ENCODE peak calls at places on chromosome 15, in seven cellular contexts. T is breast epithelium, A is astrocyte of the spinal cord, P is fibroblast of villous mesenchyme, Q is Caco-2, K is right lobe of liver, Y is cardiac muscle cell. F is an unnamed sample.

GRCh38 chr15:39931615-39932014 is 2.3 kb upstream of the EIF2AK4 start:
- DNase-seq in Y (peak), P (no peak), K (no peak), Q (no peak), A (no peak), T (no peak), F (no peak)

GRCh38 chr15:58473720-58474119 is 41.9 kb downstream of the LIPC start:
- DNase-seq in Q (no peak), K (no peak), A (peak), P (peak), T (no peak), Y (peak), F (peak)

GRCh38 chr15:35738370-35738769 is 192.4 kb upstream of the DPH6 start:
- DNase-seq in K (no peak), A (peak), Y (peak), Q (no peak), T (no peak), P (peak), F (peak)

GRCh38 chr15:79635149-79635771 is 203.1 kb downstream of the MINAR1 start:
- DNase-seq in K (peak), Q (peak), A (no peak), P (no peak), Y (no peak), T (no peak), F (no peak)

GRCh38 chr15:78216276-78217229 is 17.8 kb downstream of the ACSBG1 start:
- DNase-seq in Q (no peak), T (peak), P (no peak), K (peak), Y (peak), A (no peak), F (peak)

GRCh38 chr15:85706779-85707518 is 87.8 kb downstream of the KLHL25 start:
- DNase-seq in K (no peak), Y (peak), T (no peak), Q (no peak), A (peak), P (peak), F (no peak)

GRCh38 chr15:92805080-92805708 is 94.9 kb upstream of the CHD2 start:
- DNase-seq in Y (no peak), P (no peak), Q (no peak), K (peak), A (no peak), T (no peak), F (no peak)

GRCh38 chr15:63587527-63587926 is 9.7 kb upstream of the FBXL22 start:
- DNase-seq in T (no peak), A (peak), Y (no peak), Q (no peak), P (peak), K (no peak), F (no peak)

GRCh38 chr15:45867281-45867680 is 232.5 kb downstream of the SQOR start:
- DNase-seq in P (no peak), A (no peak), K (no peak), Y (no peak), Q (no peak), T (no peak), F (no peak)

GRCh38 chr15:92438471-92438870 is 44.8 kb downstream of the ST8SIA2 start:
- DNase-seq in Q (no peak), Y (no peak), T (no peak), P (no peak), A (no peak), K (no peak), F (no peak)

GRCh38 chr15:84034831-84035753 is 200.5 kb upstream of the GOLGA6L4 start:
- DNase-seq in T (no peak), P (peak), Q (peak), Y (peak), K (no peak), A (peak), F (peak)

GRCh38 chr15:40762919-40763800 is 708 bp upstream of the GCHFR start:
- DNase-seq in T (peak), P (peak), Y (peak), A (peak), Q (peak), K (peak), F (peak)

GRCh38 chr15:100703032-100703578 is 100.7 kb downstream of the ASB7 start:
- DNase-seq in K (no peak), Q (no peak), P (peak), Y (peak), T (peak), A (peak), F (no peak)

GRCh38 chr15:79872358-79873017 is 24.3 kb downstream of the MTHFS start:
- DNase-seq in Y (peak), Q (no peak), A (peak), K (no peak), P (peak), T (no peak), F (peak)

GRCh38 chr15:100350434-100351226 is 8.9 kb upstream of the ADAMTS17 start:
- DNase-seq in Q (peak), T (no peak), A (peak), Y (peak), K (peak), P (peak), F (peak)

GRCh38 chr15:29383367-29383766 is 113.7 kb upstream of the NSMCE3 start:
- DNase-seq in K (no peak), A (no peak), Q (no peak), T (no peak), Y (no peak), P (no peak), F (no peak)

GRCh38 chr15:48375767-48376166 is 44.5 kb downstream of the DUT start:
- DNase-seq in K (no peak), Y (no peak), A (no peak), Q (no peak), T (no peak), P (no peak), F (no peak)

GRCh38 chr15:55970286-55970685 is 23.1 kb downstream of the NEDD4 start:
- DNase-seq in K (no peak), P (no peak), Q (no peak), T (no peak), Y (no peak), A (no peak), F (no peak)

GRCh38 chr15:87031545-87032230 is 952.0 kb downstream of the AGBL1 start:
- DNase-seq in Q (no peak), T (no peak), P (no peak), Y (peak), A (no peak), K (no peak), F (no peak)

GRCh38 chr15:37101634-37102314 is 1.4 kb upstream of the MEIS2 start:
- DNase-seq in Q (peak), K (peak), P (peak), Y (peak), T (no peak), A (peak), F (peak)

DNA sequence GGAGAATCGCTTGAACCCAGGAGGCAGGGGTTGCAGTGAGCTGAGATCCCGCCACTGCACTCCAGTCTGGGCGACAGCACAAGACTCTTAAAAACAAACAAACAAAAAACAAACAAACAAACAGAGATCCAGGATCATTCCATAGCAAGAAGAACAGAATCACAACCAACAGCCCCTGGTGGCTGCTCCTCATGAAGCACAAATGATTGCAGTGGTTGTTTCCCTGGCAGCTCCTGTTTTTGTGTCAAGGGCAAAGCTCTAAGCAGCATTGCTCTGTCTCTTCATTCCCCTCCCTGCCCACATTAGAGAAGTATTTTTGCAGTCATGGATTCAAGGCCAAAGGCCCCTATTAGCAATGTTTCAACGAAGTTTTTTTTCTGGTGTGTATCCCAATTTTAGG is 25.8 kb upstream of the BLM start:
- DNase-seq in P (no peak), Q (no peak), A (no peak), Y (no peak), K (no peak), T (no peak), F (no peak)
- TF ChIP-seq CTCF in P (no peak), Q (no peak), A (peak), Y (peak), K (no peak), T (no peak), F (no peak)

GRCh38 chr15:75758071-75758872 is 45.6 kb upstream of the CSPG4 start:
- DNase-seq in P (peak), Y (peak), Q (peak), T (peak), K (peak), A (peak), F (peak)
- TF ChIP-seq CTCF in P (peak), Y (peak), Q (no peak), T (no peak), K (peak), A (peak), F (peak)

GRCh38 chr15:43950551-43950950 is 123.7 kb downstream of the WDR76 start:
- DNase-seq in T (no peak), Y (no peak), K (no peak), P (no peak), Q (no peak), A (no peak), F (no peak)
- TF ChIP-seq CTCF in T (no peak), Y (no peak), K (no peak), P (no peak), Q (no peak), A (no peak), F (no peak)

DNA sequence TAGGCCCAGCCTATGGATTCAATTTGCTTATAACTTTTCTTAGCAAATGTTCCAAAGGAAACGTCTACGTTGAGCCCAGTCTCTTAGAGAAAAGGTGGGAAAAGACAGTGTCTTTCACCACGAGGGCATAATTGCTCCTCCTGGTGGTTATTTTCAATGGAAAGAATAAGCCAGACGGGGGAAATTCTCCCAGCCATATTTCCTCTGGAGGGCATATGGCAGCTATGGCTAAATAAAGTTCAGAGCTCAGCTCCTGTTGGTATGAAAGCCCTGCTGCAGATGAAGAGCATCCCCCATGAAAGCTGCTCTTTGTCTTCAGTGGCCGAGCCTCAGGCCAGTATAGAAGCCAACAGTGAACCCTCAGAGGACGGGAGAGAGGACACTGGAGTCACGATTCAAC is 297.9 kb downstream of the RYR3 start:
- DNase-seq in K (no peak), A (no peak), Y (no peak), Q (peak), P (no peak), T (no peak), F (no peak)
- TF ChIP-seq CTCF in K (peak), A (peak), Y (no peak), Q (peak), P (no peak), T (no peak), F (no peak)

DNA sequence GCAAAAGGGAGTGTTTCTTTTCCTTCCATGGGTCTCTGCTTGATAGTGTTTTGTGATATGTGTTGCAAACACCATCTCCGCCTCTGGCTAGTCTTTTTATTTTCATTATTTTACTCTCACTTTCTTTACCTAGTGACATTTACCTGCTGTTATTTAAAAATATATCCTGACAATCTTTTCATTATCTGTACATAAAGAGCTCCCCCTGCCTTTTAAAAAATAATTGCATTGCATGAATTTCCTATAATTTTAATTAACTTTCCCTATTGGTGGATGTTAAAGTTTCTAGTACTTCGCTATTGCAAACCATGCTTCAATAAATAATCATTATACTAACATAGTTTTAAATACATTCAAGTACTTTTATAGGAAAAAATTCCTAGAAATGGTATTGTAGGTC is 48.8 kb upstream of the GCNT3 start:
- DNase-seq in K (no peak), T (no peak), A (no peak), Y (no peak), P (no peak), Q (no peak), F (no peak)
- TF ChIP-seq CTCF in K (peak), T (no peak), A (peak), Y (peak), P (peak), Q (no peak), F (no peak)

DNA sequence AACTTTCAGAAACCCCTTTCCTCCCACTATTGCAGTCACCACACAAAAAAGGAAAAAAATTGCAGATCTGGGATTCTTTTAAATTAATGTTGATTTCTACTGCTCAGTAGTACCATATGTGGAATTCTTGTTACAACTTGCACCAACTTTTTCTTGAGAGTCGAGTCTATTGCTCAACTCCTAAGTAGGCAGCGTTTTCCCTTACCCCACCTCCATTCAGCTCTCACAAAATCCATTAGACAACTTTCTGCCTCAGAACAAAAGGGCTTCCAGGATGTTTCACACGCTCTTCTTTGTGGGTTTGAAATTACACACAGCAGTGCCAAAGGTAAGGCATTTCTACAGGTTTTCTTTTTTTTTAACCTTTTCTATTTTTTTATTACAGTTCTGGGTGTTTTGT is 179.5 kb downstream of the ANXA2 start:
- DNase-seq in K (no peak), Y (no peak), P (no peak), A (no peak), Q (no peak), T (no peak), F (no peak)
- TF ChIP-seq CTCF in K (no peak), Y (no peak), P (no peak), A (no peak), Q (no peak), T (no peak), F (no peak)